ENCODE peak calls at places on chromosomes 2 and 18, in six cellular contexts. O, T, H, V, W and K are unnamed samples.

GRCh38 chr2:16208921-16209320 is 268.6 kb downstream of the MYCN start:
- DNase-seq in V (no peak), O (no peak), W (peak; percentile 98), H (no peak), T (no peak), K (no peak)

GRCh38 chr2:233865838-233866237 is 2.3 kb downstream of the MSL3B start:
- DNase-seq in H (no peak), W (peak; percentile 31), T (no peak), O (no peak), V (no peak), K (no peak)

GRCh38 chr2:74286725-74287124 is 56.5 kb downstream of the SLC4A5 start:
- DNase-seq in V (no peak), W (no peak), H (no peak), O (no peak), T (no peak), K (no peak)

GRCh38 chr2:68832161-68832869 is 38.9 kb downstream of the BMP10 start:
- DNase-seq in W (no peak), V (peak; percentile 82), T (no peak), H (no peak), O (no peak), K (no peak)

GRCh38 chr2:54752439-54752838 is 29.0 kb downstream of the EML6 start:
- DNase-seq in W (no peak), T (no peak), O (no peak), H (no peak), V (no peak), K (no peak)

GRCh38 chr2:232367591-232368233 is 10.8 kb upstream of the ALPP start:
- DNase-seq in V (no peak), T (peak; percentile 41), H (no peak), O (no peak), W (no peak), K (peak; percentile 32)

GRCh38 chr2:137031731-137032130 is 266.4 kb downstream of the THSD7B start:
- DNase-seq in W (no peak), H (no peak), O (no peak), T (no peak), V (no peak), K (no peak)

GRCh38 chr2:127154985-127155650 is 48.2 kb upstream of the BIN1 start:
- DNase-seq in W (no peak), T (no peak), H (no peak), O (no peak), V (peak; percentile 82), K (no peak)

GRCh38 chr18:31230495-31230894 is 67.8 kb upstream of the DSC1 start:
- DNase-seq in T (no peak), H (no peak), W (no peak), O (no peak), V (no peak), K (no peak)

GRCh38 chr2:127841466-127842178 is 16.3 kb downstream of the POLR2D start:
- DNase-seq in W (no peak), T (no peak), H (no peak), O (no peak), V (no peak), K (no peak)

GRCh38 chr2:207505728-207506127 is 24.0 kb upstream of the CREB1 start:
- DNase-seq in T (no peak), V (peak; percentile 63), O (peak; percentile 79), W (no peak), H (no peak), K (no peak)

GRCh38 chr2:177165103-177165583 is 47.5 kb upstream of the HNRNPA3 start:
- DNase-seq in H (no peak), W (peak; percentile 24), T (no peak), O (no peak), V (peak; percentile 60), K (no peak)

GRCh38 chr18:63237486-63237885 is 82.1 kb downstream of the BCL2 start:
- DNase-seq in T (no peak), H (peak; percentile 24), V (peak; percentile 59), W (no peak), O (no peak), K (no peak)

GRCh38 chr2:239322414-239323086 is 78.3 kb downstream of the HDAC4 start:
- DNase-seq in W (no peak), H (no peak), T (no peak), V (peak; percentile 54), O (peak; percentile 45), K (no peak)

GRCh38 chr2:159553727-159554126 is 62.6 kb downstream of the BAZ2B start:
- DNase-seq in W (no peak), O (no peak), T (no peak), H (no peak), V (no peak), K (no peak)

GRCh38 chr2:33372940-33373553 is 103.4 kb upstream of the RASGRP3 start:
- DNase-seq in H (peak; percentile 7), T (peak; percentile 11), W (peak; percentile 26), O (no peak), V (peak; percentile 53), K (no peak)

GRCh38 chr2:241298554-241299165 is 16.8 kb downstream of the HDLBP start:
- DNase-seq in O (no peak), H (no peak), V (no peak), W (no peak), T (no peak), K (no peak)

GRCh38 chr2:187989925-187990623 is 301.6 kb upstream of the GULP1 start:
- DNase-seq in W (no peak), T (no peak), O (no peak), H (no peak), V (no peak), K (no peak)

GRCh38 chr18:79972720-79973119 is 8.3 kb downstream of the HSBP1L1 start:
- DNase-seq in V (no peak), W (no peak), H (no peak), T (no peak), O (no peak), K (no peak)

GRCh38 chr18:6215888-6216287 is 198.8 kb downstream of the L3MBTL4 start:
- DNase-seq in O (no peak), V (no peak), T (no peak), W (no peak), H (no peak), K (no peak)

GRCh38 chr2:69366-70344 is 23.4 kb upstream of the FAM110C start:
- DNase-seq in O (no peak), T (no peak), W (no peak), V (no peak), H (no peak), K (no peak)

GRCh38 chr2:223415071-223415470 is 187.1 kb downstream of the SCG2 start:
- DNase-seq in T (no peak), O (no peak), V (no peak), W (no peak), H (no peak), K (no peak)

GRCh38 chr2:223416826-223417610 is 185.1 kb downstream of the SCG2 start:
- DNase-seq in V (peak; percentile 55), W (no peak), O (peak; percentile 15), T (no peak), H (no peak), K (no peak)

GRCh38 chr2:223418800-223419199 is 183.4 kb downstream of the SCG2 start:
- DNase-seq in H (no peak), V (no peak), O (no peak), T (no peak), W (no peak), K (no peak)

GRCh38 chr2:223420048-223420447 is 182.1 kb downstream of the SCG2 start:
- DNase-seq in H (no peak), O (no peak), W (no peak), V (no peak), T (no peak), K (no peak)

GRCh38 chr2:223414646-223415045 is 187.5 kb downstream of the SCG2 start:
- DNase-seq in W (no peak), O (no peak), V (peak; percentile 80), T (no peak), H (peak; percentile 7), K (no peak)
- TF ChIP-seq CTCF in W (no peak), O (no peak), V (no peak), T (no peak), H (no peak), K (no peak)

DNA sequence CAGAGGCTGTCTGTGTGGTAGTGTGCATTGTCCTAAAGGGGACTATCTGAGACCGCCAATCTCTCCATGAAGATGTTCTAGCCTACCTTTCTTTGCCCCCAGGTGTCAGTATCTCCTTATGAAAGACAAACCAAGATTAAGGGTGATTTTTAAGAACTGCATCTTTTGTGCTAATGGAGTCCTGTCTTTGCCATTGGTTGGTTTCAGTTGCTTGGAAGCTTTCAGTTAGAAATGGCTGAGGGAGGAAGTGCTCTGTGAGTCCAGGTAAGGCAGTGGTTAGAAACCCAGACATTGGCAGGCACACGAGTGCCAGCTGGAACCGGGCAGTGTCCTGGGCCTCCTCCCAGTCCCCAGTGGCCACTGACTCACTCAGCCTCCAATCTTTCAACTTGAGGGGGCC is 111.3 kb downstream of the DOCK10 start:
- DNase-seq in W (no peak), O (no peak), T (no peak), H (no peak), V (no peak), K (no peak)
- TF ChIP-seq CTCF in W (no peak), O (peak; percentile 28), T (no peak), H (no peak), V (no peak), K (no peak)

DNA sequence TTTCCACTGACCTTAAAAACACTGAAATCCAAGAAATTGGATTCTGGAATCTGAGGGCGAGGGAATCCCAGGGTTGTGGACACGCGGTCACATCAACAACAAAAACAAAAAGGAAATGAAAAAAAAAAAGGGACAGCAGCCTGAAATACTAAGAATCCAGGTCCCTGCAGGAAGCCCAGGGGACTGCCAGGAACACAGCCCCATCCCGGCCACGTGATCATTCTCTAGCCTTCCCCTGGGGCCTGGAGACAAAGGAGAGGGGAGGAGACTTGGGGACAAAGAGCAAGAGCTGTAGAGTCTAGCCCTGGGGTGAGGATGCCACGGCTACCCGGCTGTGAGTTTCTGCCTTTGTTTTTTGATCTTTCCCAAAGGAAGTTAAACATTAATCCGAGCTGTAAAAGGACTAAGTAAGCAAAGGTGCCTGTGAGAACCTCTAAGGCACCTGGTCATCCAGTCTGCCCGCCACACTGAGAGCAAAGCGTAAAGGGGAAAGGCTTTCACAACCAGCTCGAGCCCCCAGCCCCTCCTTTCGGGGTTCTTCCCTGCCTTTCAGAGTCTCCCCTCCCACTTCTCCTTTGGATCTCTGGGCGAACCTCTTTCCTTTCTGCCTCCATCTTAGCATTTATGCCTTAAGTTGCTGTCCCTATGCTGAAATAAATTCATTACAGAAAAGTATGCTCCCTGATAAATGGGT is 57.9 kb upstream of the MSH2 start:
- DNase-seq in V (no peak), H (peak; percentile 86), T (peak; percentile 84), O (peak; percentile 59), W (peak; percentile 97), K (peak; percentile 92)
- TF ChIP-seq CTCF in V (no peak), H (peak; percentile 71), T (peak; percentile 44), O (peak; percentile 21), W (peak; percentile 24), K (peak; percentile 64)

GRCh38 chr2:219421323-219421722 is 3.1 kb downstream of the DES start:
- DNase-seq in W (no peak), O (no peak), H (no peak), T (no peak), V (no peak), K (no peak)
- TF ChIP-seq CTCF in W (no peak), O (no peak), H (no peak), T (no peak), V (no peak), K (no peak)